ENCODE peak calls at places on chromosomes 13 and 19, in six cellular contexts. D is activated T-cell treated with anti-CD3 and anti-CD28 coated beads for 48 hours; Q is stimulated activated CD8-positive, alpha-beta memory T cell treated with anti-CD3 and anti-CD28 coated beads, Interleukin-7, amount 100 ng/mL, for 1 hour; U is RWPE1; P is amniotic stem cell; H is NCI-H524. W is an unnamed sample.

GRCh38 chr13:31016342-31017325 is 84.2 kb downstream of the TEX26 start:
- DNase-seq in D (no peak), Q (no peak), U (no peak), P (no peak), H (no peak), W (no peak)

GRCh38 chr13:46210362-46211083 is 1.2 kb upstream of the LRRC63 start:
- DNase-seq in D (no peak), Q (no peak), U (no peak), P (no peak), H (no peak), W (no peak)

GRCh38 chr13:59016250-59016649 is 1147.5 kb downstream of the DIAPH3 start:
- DNase-seq in D (no peak), Q (no peak), U (no peak), P (no peak), H (no peak), W (no peak)

GRCh38 chr19:18594096-18594823 is 5.7 kb downstream of the REX1BD start:
- DNase-seq in D (peak), Q (peak), U (peak), P (peak), H (peak), W (peak)

GRCh38 chr19:13906525-13906904 is 514 bp downstream of the CC2D1A start:
- DNase-seq in D (no peak), Q (no peak), U (peak), P (no peak), H (peak), W (no peak)

GRCh38 chr19:46015961-46016425 is 6.9 kb downstream of the PGLYRP1 start:
- DNase-seq in D (peak), Q (no peak), U (no peak), P (no peak), H (peak), W (peak)

GRCh38 chr19:5369962-5370367 is 29.4 kb upstream of the PTPRS start:
- DNase-seq in D (peak), Q (peak), U (no peak), P (no peak), H (peak), W (no peak)

GRCh38 chr13:49652691-49653305 is 24.5 kb downstream of the ARL11 start:
- DNase-seq in D (no peak), Q (no peak), U (peak), P (no peak), H (peak), W (no peak)

GRCh38 chr19:52670046-52670445 is 31.9 kb upstream of the ZNF83 start:
- DNase-seq in D (no peak), Q (no peak), U (peak), P (no peak), H (no peak), W (no peak)

GRCh38 chr13:38804536-38804935 is 117.7 kb downstream of the FREM2 start:
- DNase-seq in D (no peak), Q (no peak), U (peak), P (no peak), H (no peak), W (no peak)

GRCh38 chr19:8208710-8209110 is 460 bp upstream of the CERS4 start:
- DNase-seq in D (no peak), Q (no peak), U (no peak), P (no peak), H (no peak), W (no peak)

GRCh38 chr19:2582984-2583956 is 107.3 kb downstream of the GADD45B start:
- DNase-seq in D (no peak), Q (no peak), U (no peak), P (no peak), H (no peak), W (no peak)

GRCh38 chr13:74573654-74574053 is 439.4 kb upstream of the KLF12 start:
- DNase-seq in D (peak), Q (no peak), U (no peak), P (no peak), H (no peak), W (no peak)

GRCh38 chr19:670609-671075 is 5.5 kb upstream of the FSTL3 start:
- DNase-seq in D (no peak), Q (no peak), U (no peak), P (no peak), H (no peak), W (no peak)

GRCh38 chr19:821976-822773 is 420 bp upstream of the PLPPR3 start:
- DNase-seq in D (no peak), Q (no peak), U (no peak), P (no peak), H (no peak), W (no peak)

GRCh38 chr19:28288850-28289249 is 924.1 kb downstream of the UQCRFS1 start:
- DNase-seq in D (no peak), Q (no peak), U (no peak), P (no peak), H (no peak), W (no peak)

GRCh38 chr13:52356327-52356726 is 49.6 kb downstream of the THSD1 start:
- DNase-seq in D (no peak), Q (no peak), U (peak), P (no peak), H (no peak), W (no peak)

GRCh38 chr13:89943139-89943538 is 1404.3 kb upstream of the MIR17HG start:
- DNase-seq in D (no peak), Q (no peak), U (no peak), P (no peak), H (no peak), W (no peak)

GRCh38 chr13:44874886-44875630 is 114.2 kb downstream of the NUFIP1 start:
- DNase-seq in D (no peak), Q (no peak), U (no peak), P (no peak), H (no peak), W (no peak)

GRCh38 chr19:2249010-2249866 is at the start of gene AMH:
- DNase-seq in D (no peak), Q (no peak), U (no peak), P (no peak), H (no peak), W (no peak)